ENCODE peak calls at places on chromosome 16, in five cellular contexts. K is pancreas, Q is hepatocyte, E is mammary epithelial cell, F is upper lobe of left lung. I is an unnamed sample. For H3K27me3, the result is how much of the 10 kb centered on the place peaks cover.

GRCh38 chr16:51151435-51151950 is 423 bp upstream of the SALL1 start:
- DNase-seq in E (no peak), F (peak), Q (peak), K (peak), I (no peak)

GRCh38 chr16:25093208-25094061 is 18.1 kb upstream of the LCMT1 start:
- DNase-seq in E (no peak), F (no peak), Q (no peak), K (no peak), I (peak)

GRCh38 chr16:53840472-53840871 is 136.5 kb downstream of the FTO start:
- DNase-seq in E (no peak), K (no peak), F (no peak), Q (no peak), I (no peak)

GRCh38 chr16:78756189-78756661 is 656.8 kb downstream of the WWOX start:
- DNase-seq in F (no peak), Q (no peak), K (no peak), E (no peak), I (no peak)

GRCh38 chr16:79165541-79165940 is 435.0 kb downstream of the MAF start:
- DNase-seq in F (no peak), K (no peak), E (no peak), Q (no peak), I (no peak)

GRCh38 chr16:53600076-53600475 is 97.1 kb upstream of the AKTIP start:
- DNase-seq in Q (no peak), F (no peak), K (no peak), E (no peak), I (no peak)

GRCh38 chr16:82197540-82198240 is 27.7 kb upstream of the MPHOSPH6 start:
- DNase-seq in K (no peak), E (peak), F (no peak), Q (no peak), I (no peak)

GRCh38 chr16:87295259-87295658 is 21.9 kb downstream of the C16orf95 start:
- DNase-seq in Q (peak), F (no peak), K (no peak), E (peak), I (no peak)

GRCh38 chr16:51305337-51305736 is 154.3 kb upstream of the SALL1 start:
- DNase-seq in Q (no peak), K (no peak), E (no peak), F (no peak), I (no peak)

GRCh38 chr16:56950881-56951771 is 10.6 kb upstream of the CETP start:
- DNase-seq in Q (peak), E (peak), K (peak), F (peak), I (peak)

GRCh38 chr16:15507299-15507958 is 73.0 kb downstream of the BMERB1 start:
- DNase-seq in K (no peak), Q (no peak), E (peak), F (no peak), I (no peak)

GRCh38 chr16:10756574-10756973 is 12.9 kb downstream of the NUBP1 start:
- DNase-seq in K (no peak), E (no peak), Q (no peak), F (no peak), I (no peak)

GRCh38 chr16:1537763-1538289 is 4.4 kb downstream of the TMEM204 start:
- DNase-seq in Q (no peak), E (no peak), K (no peak), F (peak), I (no peak)

GRCh38 chr16:26981266-26981938 is 85.3 kb upstream of the C16orf82 start:
- DNase-seq in F (no peak), K (no peak), Q (no peak), E (no peak), I (no peak)

GRCh38 chr16:89363621-89364393 is 126.6 kb downstream of the ANKRD11 start:
- DNase-seq in E (peak), Q (peak), K (peak), F (no peak), I (no peak)

GRCh38 chr16:1991588-1992474 is 2.1 kb downstream of the SYNGR3 start:
- DNase-seq in K (peak), Q (peak), E (peak), F (peak), I (peak)

GRCh38 chr16:81276323-81276722 is 37.8 kb downstream of the BCO1 start:
- DNase-seq in F (no peak), Q (no peak), E (no peak), K (no peak), I (no peak)

GRCh38 chr16:75624921-75625334 is 1.8 kb upstream of the ADAT1 start:
- DNase-seq in Q (peak), E (peak), F (no peak), K (no peak), I (no peak)

GRCh38 chr16:9824191-9824590 is 358.0 kb downstream of the GRIN2A start:
- DNase-seq in Q (no peak), E (no peak), F (no peak), K (no peak), I (no peak)

GRCh38 chr16:2064368-2064945 is 16.7 kb downstream of the TSC2 start:
- DNase-seq in Q (no peak), K (no peak), F (peak), E (no peak), I (no peak)

GRCh38 chr16:27346818-27347217 is 33.0 kb downstream of the IL4R start:
- DNase-seq in Q (no peak), F (no peak), E (no peak), K (no peak), I (no peak)

GRCh38 chr16:67441289-67441753 is 10.4 kb downstream of the HSD11B2 start:
- DNase-seq in Q (no peak), E (no peak), F (peak), K (peak), I (no peak)

GRCh38 chr16:2830355-2830695 is 222 bp downstream of the ZG16B start:
- DNase-seq in Q (no peak), F (no peak), K (no peak), E (no peak), I (no peak)

GRCh38 chr16:4319454-4319853 is 3.6 kb downstream of the GLIS2 start:
- DNase-seq in E (peak), F (peak), Q (no peak), K (peak), I (peak)
- H3K27me3 ChIP-seq in E (under half), F (under half), Q (under half), K (under half), I (under half)

DNA sequence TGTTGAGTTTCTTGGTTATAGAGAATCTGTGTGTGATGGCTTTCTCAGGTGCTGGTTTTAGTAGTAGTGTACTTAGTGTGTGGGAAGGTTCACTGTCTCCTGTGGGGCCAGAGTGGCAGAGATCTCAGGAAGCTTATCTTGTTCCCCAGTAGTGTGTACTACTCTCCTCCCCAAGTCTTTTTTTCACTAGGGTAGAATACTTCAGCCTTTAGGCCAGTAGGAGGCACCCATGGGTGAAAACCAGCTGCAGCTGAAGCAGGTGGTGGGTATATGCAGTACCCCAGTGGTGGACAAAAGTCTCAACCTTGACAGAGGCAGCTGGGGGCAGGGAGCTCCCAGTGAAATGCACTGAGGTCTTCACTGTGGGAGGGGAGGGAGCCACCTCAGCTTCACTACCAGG is 109.9 kb downstream of the PHKB start:
- DNase-seq in E (no peak), F (no peak), Q (no peak), K (no peak), I (no peak)
- TF ChIP-seq CTCF in E (no peak), F (no peak), Q (no peak), K (no peak), I (peak)

DNA sequence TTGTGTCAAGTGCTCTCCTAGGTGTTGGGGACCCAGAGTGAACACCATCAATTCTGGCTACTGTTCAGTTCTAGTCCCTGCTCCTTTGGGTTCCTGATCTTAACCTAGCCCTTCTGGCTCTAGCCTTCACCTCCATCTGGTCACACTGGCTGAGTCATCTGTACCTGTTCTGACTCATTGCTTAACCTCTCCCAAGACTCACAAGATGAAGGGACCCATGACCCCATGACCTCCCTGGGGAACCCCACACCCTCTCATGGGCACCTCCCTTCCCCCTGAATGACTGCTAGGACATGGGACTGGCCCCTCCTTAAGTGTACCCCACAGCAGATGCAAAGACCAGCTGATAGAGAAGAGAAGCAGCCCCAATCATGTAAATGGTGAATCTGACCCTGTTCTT is 345.8 kb upstream of the CDH5 start:
- DNase-seq in Q (no peak), E (peak), K (no peak), F (no peak), I (peak)
- H3K27me3 ChIP-seq in Q (under half), E (under half), K (under half), F (under half), I (under half)

DNA sequence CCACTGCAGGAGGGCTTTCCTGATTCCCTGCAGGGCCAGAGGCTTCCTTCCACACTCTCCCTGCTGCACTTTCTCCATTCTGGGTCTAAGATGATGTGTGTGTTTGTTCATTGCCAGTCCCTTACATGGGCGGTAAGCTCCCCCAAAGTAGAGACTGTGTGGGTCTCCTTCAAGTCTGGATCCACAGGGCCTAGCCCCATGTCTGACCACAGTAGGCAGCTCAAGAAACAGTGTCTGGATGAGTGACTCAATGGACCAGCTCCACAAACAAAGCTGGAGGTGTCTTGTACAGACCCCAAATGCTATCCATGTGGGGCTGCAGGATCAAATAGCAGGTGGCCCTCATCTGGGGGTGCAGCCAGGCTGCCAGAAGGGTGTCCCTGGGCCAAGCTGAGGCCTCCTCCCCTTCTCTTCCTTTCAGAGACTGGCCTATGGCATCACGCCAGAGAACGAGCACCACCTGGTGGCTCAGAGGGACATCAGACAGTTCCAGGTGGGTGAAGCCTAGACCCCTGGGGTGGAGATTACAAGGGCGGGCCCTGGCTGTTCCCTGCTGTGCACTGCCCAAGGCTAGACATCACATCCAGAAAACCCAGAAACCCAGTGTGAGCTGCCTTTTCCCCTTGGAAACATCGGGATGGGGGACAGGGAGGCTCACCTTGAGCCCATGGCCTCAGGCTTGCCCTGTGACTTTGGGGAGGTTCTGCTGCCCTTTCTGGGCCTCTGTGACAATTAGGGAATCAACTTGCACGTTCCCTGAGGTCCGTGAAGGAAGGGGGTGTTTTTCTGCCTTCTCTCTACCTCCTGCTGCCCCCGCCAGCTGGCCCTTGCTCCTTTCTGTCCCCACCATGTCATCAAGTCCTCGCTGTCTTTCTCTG is 45.9 kb downstream of the SLC6A2 start:
- DNase-seq in K (peak), Q (peak), E (peak), F (no peak), I (no peak)
- TF ChIP-seq CTCF in K (peak), Q (peak), E (peak), F (peak), I (peak)

I was measured in GM06990.